ENCODE peak calls at places on chromosome 6, in six cellular contexts. V is mucosa of descending colon; Y is CD4-positive, CD25-positive, alpha-beta regulatory T cell; W is foreskin keratinocyte; D is Right ventricle myocardium superior; O is HepG2. I is an unnamed sample.

GRCh38 chr6:89257346-89257745 is 40.2 kb upstream of the GABRR1 start:
- ATAC-seq in V (no peak), Y (no peak), W (no peak), D (no peak), O (no peak), I (no peak)

GRCh38 chr6:13664703-13665352 is 46.8 kb downstream of the RANBP9 start:
- ATAC-seq in V (no peak), Y (no peak), W (no peak), D (no peak), O (peak; percentile 66), I (no peak)

GRCh38 chr6:117530467-117531242 is 48.2 kb downstream of the DCBLD1 start:
- ATAC-seq in V (no peak), Y (no peak), W (no peak), D (no peak), O (no peak), I (no peak)

GRCh38 chr6:157631838-157632237 is 191.2 kb upstream of the SNX9 start:
- ATAC-seq in V (no peak), Y (no peak), W (no peak), D (no peak), O (no peak), I (no peak)

GRCh38 chr6:34961082-34961481 is 72.0 kb downstream of the ANKS1A start:
- ATAC-seq in V (no peak), Y (no peak), W (no peak), D (no peak), O (no peak), I (no peak)

GRCh38 chr6:11552390-11552789 is 14.8 kb downstream of the TMEM170B start:
- ATAC-seq in V (peak; percentile 12), Y (no peak), W (no peak), D (peak; percentile 38), O (no peak), I (no peak)

GRCh38 chr6:40718401-40718800 is 131.2 kb upstream of the LRFN2 start:
- ATAC-seq in V (no peak), Y (no peak), W (no peak), D (no peak), O (no peak), I (no peak)

GRCh38 chr6:11878735-11879134 is 100.1 kb upstream of the ADTRP start:
- ATAC-seq in V (no peak), Y (no peak), W (no peak), D (no peak), O (no peak), I (no peak)

GRCh38 chr6:148395583-148396101 is 53.0 kb downstream of the SASH1 start:
- ATAC-seq in V (no peak), Y (no peak), W (peak; percentile 16), D (peak; percentile 89), O (no peak), I (no peak)

GRCh38 chr6:10595731-10596664 is 74.8 kb downstream of the GCNT2 start:
- ATAC-seq in V (no peak), Y (no peak), W (peak; percentile 76), D (no peak), O (no peak), I (peak; percentile 68)

GRCh38 chr6:1347187-1347560 is 35.3 kb downstream of the FOXQ1 start:
- ATAC-seq in V (no peak), Y (no peak), W (no peak), D (no peak), O (no peak), I (no peak)

GRCh38 chr6:129102741-129103140 is 219.8 kb downstream of the LAMA2 start:
- ATAC-seq in V (peak; percentile 15), Y (no peak), W (no peak), D (peak; percentile 87), O (no peak), I (no peak)

GRCh38 chr6:43275782-43276179 is 22.3 kb upstream of the SLC22A7 start:
- ATAC-seq in V (no peak), Y (no peak), W (no peak), D (no peak), O (no peak), I (peak; percentile 19)

GRCh38 chr6:5439749-5440148 is 178.4 kb downstream of the FARS2 start:
- ATAC-seq in V (peak; percentile 61), Y (no peak), W (no peak), D (no peak), O (no peak), I (no peak)

GRCh38 chr6:135306740-135307420 is 125.8 kb downstream of the MYB start:
- ATAC-seq in V (no peak), Y (no peak), W (no peak), D (no peak), O (no peak), I (no peak)

GRCh38 chr6:80438728-80439127 is 332.3 kb downstream of the BCKDHB start:
- ATAC-seq in V (peak; percentile 62), Y (no peak), W (peak; percentile 98), D (no peak), O (no peak), I (no peak)

GRCh38 chr6:7848229-7848628 is 62.4 kb downstream of the TXNDC5 start:
- ATAC-seq in V (no peak), Y (no peak), W (no peak), D (no peak), O (no peak), I (no peak)

GRCh38 chr6:157946053-157946617 is 35.5 kb upstream of the SYNJ2 start:
- ATAC-seq in V (no peak), Y (no peak), W (peak; percentile 9), D (peak; percentile 26), O (no peak), I (no peak)

GRCh38 chr6:33057222-33058150 is 16.0 kb downstream of the HLA-DPA1 start:
- ATAC-seq in V (peak; percentile 39), Y (no peak), W (no peak), D (no peak), O (no peak), I (peak; percentile 34)

GRCh38 chr6:52558266-52559000 is 18.4 kb downstream of the TRAM2 start:
- ATAC-seq in V (no peak), Y (no peak), W (no peak), D (peak; percentile 32), O (no peak), I (no peak)

GRCh38 chr6:80594461-80594860 is 488.0 kb downstream of the BCKDHB start:
- ATAC-seq in V (no peak), Y (no peak), W (peak; percentile 53), D (no peak), O (no peak), I (no peak)

GRCh38 chr6:67909354-67909753 is 725.7 kb upstream of the ADGRB3 start:
- ATAC-seq in V (no peak), Y (no peak), W (no peak), D (no peak), O (no peak), I (no peak)

GRCh38 chr6:134766497-134766896 is 183.4 kb downstream of the ALDH8A1 start:
- ATAC-seq in V (no peak), Y (no peak), W (no peak), D (peak; percentile 63), O (peak; percentile 34), I (no peak)